ENCODE peak calls at places on chromosome 7, in eight cellular contexts. One of them, this sample, is unnamed.

GRCh38 chr7:46165281-46165680 is 244.2 kb upstream of the IGFBP3 start:
- DNase-seq in heart right ventricle: no peak
- DNase-seq in thoracic aorta: no peak
- DNase-seq in spleen: no peak
- DNase-seq in cardiac fibroblast: peak; percentile 43
- DNase-seq in ovary: no peak
- DNase-seq in AG10803: peak; percentile 71
- DNase-seq in hepatocyte: no peak
- DNase-seq in this sample: no peak

GRCh38 chr7:118184392-118184899 is 482 bp downstream of the LSM8 start:
- DNase-seq in heart right ventricle: no peak
- DNase-seq in thoracic aorta: no peak
- DNase-seq in spleen: no peak
- DNase-seq in cardiac fibroblast: peak; percentile 12
- DNase-seq in ovary: no peak
- DNase-seq in AG10803: no peak
- DNase-seq in hepatocyte: no peak
- DNase-seq in this sample: no peak

GRCh38 chr7:107661081-107661864 is 645 bp downstream of the SLC26A4 start:
- DNase-seq in heart right ventricle: peak; percentile 19
- DNase-seq in thoracic aorta: no peak
- DNase-seq in spleen: peak; percentile 90
- DNase-seq in cardiac fibroblast: peak; percentile 60
- DNase-seq in ovary: peak; percentile 49
- DNase-seq in AG10803: peak; percentile 43
- DNase-seq in hepatocyte: peak; percentile 73
- DNase-seq in this sample: peak; percentile 59

GRCh38 chr7:7911756-7912155 is 56.8 kb upstream of the GLCCI1 start:
- DNase-seq in heart right ventricle: no peak
- DNase-seq in thoracic aorta: no peak
- DNase-seq in spleen: no peak
- DNase-seq in cardiac fibroblast: no peak
- DNase-seq in ovary: no peak
- DNase-seq in AG10803: no peak
- DNase-seq in hepatocyte: no peak
- DNase-seq in this sample: no peak

GRCh38 chr7:24829787-24830186 is 72.5 kb upstream of the GSDME start:
- DNase-seq in heart right ventricle: no peak
- DNase-seq in thoracic aorta: no peak
- DNase-seq in spleen: no peak
- DNase-seq in cardiac fibroblast: no peak
- DNase-seq in ovary: no peak
- DNase-seq in AG10803: no peak
- DNase-seq in hepatocyte: no peak
- DNase-seq in this sample: no peak

GRCh38 chr7:95693551-95694333 is 78.6 kb upstream of the DYNC1I1 start:
- DNase-seq in heart right ventricle: no peak
- DNase-seq in thoracic aorta: no peak
- DNase-seq in spleen: no peak
- DNase-seq in cardiac fibroblast: peak; percentile 34
- DNase-seq in ovary: no peak
- DNase-seq in AG10803: peak; percentile 38
- DNase-seq in hepatocyte: no peak
- DNase-seq in this sample: no peak

GRCh38 chr7:70726294-70726693 is 405.6 kb upstream of the GALNT17 start:
- DNase-seq in heart right ventricle: no peak
- DNase-seq in thoracic aorta: no peak
- DNase-seq in spleen: no peak
- DNase-seq in cardiac fibroblast: no peak
- DNase-seq in ovary: no peak
- DNase-seq in AG10803: no peak
- DNase-seq in hepatocyte: no peak
- DNase-seq in this sample: no peak

GRCh38 chr7:104551226-104551625 is 222.8 kb downstream of the LHFPL3 start:
- DNase-seq in heart right ventricle: no peak
- DNase-seq in thoracic aorta: no peak
- DNase-seq in spleen: no peak
- DNase-seq in cardiac fibroblast: no peak
- DNase-seq in ovary: no peak
- DNase-seq in AG10803: no peak
- DNase-seq in hepatocyte: no peak
- DNase-seq in this sample: no peak

GRCh38 chr7:15837627-15838026 is 151.1 kb upstream of the MEOX2 start:
- DNase-seq in heart right ventricle: no peak
- DNase-seq in thoracic aorta: no peak
- DNase-seq in spleen: no peak
- DNase-seq in cardiac fibroblast: peak; percentile 25
- DNase-seq in ovary: no peak
- DNase-seq in AG10803: peak; percentile 63
- DNase-seq in hepatocyte: no peak
- DNase-seq in this sample: peak; percentile 7

GRCh38 chr7:6480323-6480660 is 32.5 kb upstream of the DAGLB start:
- DNase-seq in heart right ventricle: no peak
- DNase-seq in thoracic aorta: no peak
- DNase-seq in spleen: no peak
- DNase-seq in cardiac fibroblast: no peak
- DNase-seq in ovary: no peak
- DNase-seq in AG10803: peak; percentile 15
- DNase-seq in hepatocyte: no peak
- DNase-seq in this sample: no peak

GRCh38 chr7:70097639-70098038 is 499.4 kb downstream of the AUTS2 start:
- DNase-seq in heart right ventricle: no peak
- DNase-seq in thoracic aorta: no peak
- DNase-seq in spleen: no peak
- DNase-seq in cardiac fibroblast: no peak
- DNase-seq in ovary: no peak
- DNase-seq in AG10803: no peak
- DNase-seq in hepatocyte: no peak
- DNase-seq in this sample: no peak

GRCh38 chr7:4173615-4174014 is 508.5 kb upstream of the FOXK1 start:
- DNase-seq in heart right ventricle: no peak
- DNase-seq in thoracic aorta: no peak
- DNase-seq in spleen: peak; percentile 67
- DNase-seq in cardiac fibroblast: no peak
- DNase-seq in ovary: no peak
- DNase-seq in AG10803: no peak
- DNase-seq in hepatocyte: no peak
- DNase-seq in this sample: no peak

GRCh38 chr7:114212753-114213439 is 201.7 kb upstream of the FOXP2 start:
- DNase-seq in heart right ventricle: no peak
- DNase-seq in thoracic aorta: no peak
- DNase-seq in spleen: no peak
- DNase-seq in cardiac fibroblast: no peak
- DNase-seq in ovary: no peak
- DNase-seq in AG10803: no peak
- DNase-seq in hepatocyte: no peak
- DNase-seq in this sample: no peak

GRCh38 chr7:34333184-34333583 is 324.8 kb upstream of the NPSR1 start:
- DNase-seq in heart right ventricle: no peak
- DNase-seq in thoracic aorta: no peak
- DNase-seq in spleen: no peak
- DNase-seq in cardiac fibroblast: no peak
- DNase-seq in ovary: no peak
- DNase-seq in AG10803: no peak
- DNase-seq in hepatocyte: no peak
- DNase-seq in this sample: no peak

GRCh38 chr7:101985646-101986199 is 168.3 kb downstream of the CUX1 start:
- DNase-seq in heart right ventricle: no peak
- DNase-seq in thoracic aorta: no peak
- DNase-seq in spleen: no peak
- DNase-seq in cardiac fibroblast: no peak
- DNase-seq in ovary: no peak
- DNase-seq in AG10803: no peak
- DNase-seq in hepatocyte: no peak
- DNase-seq in this sample: no peak

GRCh38 chr7:32089256-32089655 is 19.0 kb upstream of the PDE1C start:
- DNase-seq in heart right ventricle: no peak
- DNase-seq in thoracic aorta: no peak
- DNase-seq in spleen: no peak
- DNase-seq in cardiac fibroblast: no peak
- DNase-seq in ovary: no peak
- DNase-seq in AG10803: no peak
- DNase-seq in hepatocyte: no peak
- DNase-seq in this sample: no peak

GRCh38 chr7:26457702-26458327 is 166.2 kb downstream of the SNX10 start:
- DNase-seq in heart right ventricle: no peak
- DNase-seq in thoracic aorta: no peak
- DNase-seq in spleen: no peak
- DNase-seq in cardiac fibroblast: no peak
- DNase-seq in ovary: no peak
- DNase-seq in AG10803: peak; percentile 8
- DNase-seq in hepatocyte: no peak
- DNase-seq in this sample: no peak

DNA sequence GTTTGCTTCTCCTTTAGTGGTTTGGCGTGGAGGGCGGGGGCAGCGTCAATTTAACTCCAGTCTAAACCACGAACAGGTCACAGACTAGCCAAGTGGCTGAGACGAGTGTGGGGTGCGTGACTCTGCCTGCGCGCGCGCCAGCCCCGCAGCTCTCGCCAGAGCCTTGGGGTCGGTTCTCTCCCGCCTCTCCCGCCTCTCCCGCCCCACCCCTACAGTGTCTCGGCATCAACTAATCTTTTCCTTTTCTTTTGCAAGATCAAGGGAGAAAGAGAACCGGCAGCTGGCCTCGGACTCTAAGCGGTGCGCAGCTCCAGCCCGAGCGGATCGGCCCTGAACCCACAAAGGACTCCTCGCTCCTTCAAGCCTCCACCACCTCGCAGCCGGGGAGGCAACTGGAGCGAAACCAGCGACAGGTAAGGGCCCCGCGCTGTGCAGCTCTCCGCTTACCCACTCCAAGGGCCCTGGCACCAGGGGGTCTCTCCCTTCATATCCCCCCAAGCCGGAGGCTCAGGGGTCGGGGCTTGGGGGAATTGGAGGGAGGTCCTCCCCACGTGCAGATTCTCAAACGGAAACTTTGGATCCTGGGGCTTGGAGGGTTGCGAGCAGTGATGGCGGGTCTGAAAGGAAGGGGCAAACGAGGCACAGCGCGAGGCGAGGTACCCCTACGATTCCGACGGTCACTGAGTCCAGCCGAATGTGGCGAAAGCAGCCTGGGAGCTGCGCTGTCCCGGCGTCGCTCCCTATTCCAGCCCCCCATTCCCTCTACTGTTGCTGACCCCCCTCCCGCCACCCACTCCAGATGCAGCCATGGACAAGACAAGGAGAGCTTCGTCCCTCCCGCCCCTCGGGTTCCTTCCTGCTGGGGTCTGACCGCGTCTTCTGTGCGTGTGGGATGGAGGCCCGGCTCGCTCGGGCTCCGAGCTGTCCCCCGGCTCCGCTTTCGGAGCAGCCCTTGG is 832 bp downstream of the CHRM2 start:
- DNase-seq in heart right ventricle: peak; percentile 5
- DNase-seq in thoracic aorta: no peak
- DNase-seq in spleen: peak; percentile 64
- DNase-seq in cardiac fibroblast: no peak
- DNase-seq in ovary: peak; percentile 9
- DNase-seq in AG10803: no peak
- DNase-seq in hepatocyte: peak; percentile 9
- DNase-seq in this sample: no peak
- H3K4me3 ChIP-seq in heart right ventricle: peak overlapping the region; percentile 59
- H3K4me3 ChIP-seq in thoracic aorta: peak overlapping the region; percentile 24
- H3K4me3 ChIP-seq in spleen: no peak overlapping the region
- H3K4me3 ChIP-seq in cardiac fibroblast: no peak overlapping the region
- H3K4me3 ChIP-seq in ovary: peak overlapping the region; percentile 24
- H3K4me3 ChIP-seq in AG10803: peak overlapping the region; percentile 54
- H3K4me3 ChIP-seq in hepatocyte: peak overlapping the region; percentile 44
- H3K4me3 ChIP-seq in this sample: no peak overlapping the region

GRCh38 chr7:149239345-149240143 is at the start of gene ZNF212:
- DNase-seq in heart right ventricle: peak; percentile 89
- DNase-seq in thoracic aorta: peak; percentile 75
- DNase-seq in spleen: peak; percentile 98
- DNase-seq in cardiac fibroblast: peak; percentile 90
- DNase-seq in ovary: peak; percentile 87
- DNase-seq in AG10803: peak; percentile 85
- DNase-seq in hepatocyte: peak; percentile 95
- DNase-seq in this sample: peak; percentile 70
- TF ChIP-seq CTCF in heart right ventricle: peak; percentile 81
- TF ChIP-seq CTCF in thoracic aorta: peak; percentile 72
- TF ChIP-seq CTCF in spleen: peak; percentile 91
- TF ChIP-seq CTCF in cardiac fibroblast: peak; percentile 96
- TF ChIP-seq CTCF in ovary: peak; percentile 91
- TF ChIP-seq CTCF in AG10803: peak; percentile 77
- TF ChIP-seq CTCF in hepatocyte: peak; percentile 89
- TF ChIP-seq CTCF in this sample: peak; percentile 98

DNA sequence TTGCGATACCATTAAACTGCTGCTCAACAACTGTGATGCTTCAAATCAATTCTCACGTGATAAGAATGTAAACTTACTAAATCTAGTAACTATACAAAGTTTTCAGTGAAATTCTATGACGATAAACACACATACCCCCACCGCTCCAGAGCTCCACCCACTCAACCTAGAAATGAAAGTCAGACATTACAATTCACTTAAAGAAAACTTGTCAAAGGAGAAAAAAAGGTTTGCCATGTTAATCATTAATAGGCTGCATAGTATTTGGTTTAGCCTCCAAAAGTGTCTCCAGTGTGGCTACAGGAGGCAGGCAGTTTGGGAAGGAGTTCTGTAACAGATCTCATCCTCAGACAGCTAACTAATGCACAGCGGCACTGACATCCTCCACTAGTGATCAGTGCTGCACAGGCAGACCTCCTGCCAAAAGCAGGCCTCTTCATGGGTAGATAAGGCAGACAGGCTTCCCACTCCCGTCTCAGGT is 3.1 kb downstream of the HERPUD2 start:
- DNase-seq in heart right ventricle: no peak
- DNase-seq in thoracic aorta: no peak
- DNase-seq in spleen: peak; percentile 77
- DNase-seq in cardiac fibroblast: peak; percentile 37
- DNase-seq in ovary: no peak
- DNase-seq in AG10803: no peak
- DNase-seq in hepatocyte: peak; percentile 28
- DNase-seq in this sample: no peak
- H3K4me3 ChIP-seq in heart right ventricle: peak overlapping the region; percentile 96
- H3K4me3 ChIP-seq in thoracic aorta: peak overlapping the region; percentile 97
- H3K4me3 ChIP-seq in spleen: peak overlapping the region; percentile 75
- H3K4me3 ChIP-seq in cardiac fibroblast: peak overlapping the region; percentile 89
- H3K4me3 ChIP-seq in ovary: peak overlapping the region; percentile 98
- H3K4me3 ChIP-seq in AG10803: no peak overlapping the region
- H3K4me3 ChIP-seq in hepatocyte: peak overlapping the region; percentile 70
- H3K4me3 ChIP-seq in this sample: no peak overlapping the region

DNA sequence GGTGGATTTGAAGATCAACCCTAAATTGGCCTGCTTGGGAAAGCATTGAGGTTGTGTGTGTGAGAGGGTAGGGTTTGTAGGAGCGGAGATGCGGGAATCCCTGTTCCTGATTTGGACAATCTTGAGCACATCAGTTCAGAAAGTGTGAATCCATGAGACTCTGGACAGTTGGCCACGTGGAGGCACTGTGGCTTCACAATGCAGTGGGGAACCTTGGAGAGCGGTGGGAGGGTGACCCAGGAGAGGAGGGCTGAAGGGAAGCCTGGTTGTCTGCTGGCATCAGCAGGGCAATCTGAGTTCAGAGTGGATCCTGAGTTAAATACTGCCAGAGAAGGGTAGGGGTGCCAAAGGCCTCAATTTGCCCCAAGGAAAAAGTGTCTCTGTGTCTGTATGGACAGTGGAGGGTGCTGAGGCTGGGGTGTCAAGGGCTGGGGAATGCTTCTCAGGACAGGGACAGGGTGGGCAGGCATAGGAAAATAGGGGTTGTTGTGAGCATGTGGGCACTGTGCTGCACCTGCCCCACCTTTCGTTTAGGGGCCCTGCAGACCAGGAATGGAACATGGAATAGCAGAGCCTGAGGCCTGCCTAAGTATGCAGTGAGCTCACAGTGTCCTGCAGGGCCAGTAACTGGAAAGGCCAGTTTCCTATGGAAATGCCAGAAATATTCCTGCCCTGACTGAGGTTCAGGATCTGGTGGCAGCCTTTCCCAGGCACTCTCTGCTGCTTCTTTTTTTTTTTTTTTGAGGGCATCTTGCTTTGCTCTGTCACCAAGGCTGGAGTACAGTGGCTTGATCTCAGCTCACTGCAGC is 162.9 kb upstream of the PRSS58 start:
- DNase-seq in heart right ventricle: no peak
- DNase-seq in thoracic aorta: no peak
- DNase-seq in spleen: no peak
- DNase-seq in cardiac fibroblast: peak; percentile 13
- DNase-seq in ovary: no peak
- DNase-seq in AG10803: no peak
- DNase-seq in hepatocyte: peak; percentile 18
- DNase-seq in this sample: no peak
- TF ChIP-seq CTCF in heart right ventricle: no peak
- TF ChIP-seq CTCF in thoracic aorta: no peak
- TF ChIP-seq CTCF in spleen: no peak
- TF ChIP-seq CTCF in cardiac fibroblast: peak; percentile 30
- TF ChIP-seq CTCF in ovary: no peak
- TF ChIP-seq CTCF in AG10803: peak; percentile 60
- TF ChIP-seq CTCF in hepatocyte: peak; percentile 18
- TF ChIP-seq CTCF in this sample: peak; percentile 54